ENCODE peak calls at places on chromosomes 4 and X, in eight cellular contexts. One of them, this sample, is unnamed.

GRCh38 chr4:138734746-138735145 is 280.8 kb upstream of the NOCT start:
- DNase-seq in NCI-H1092 treated with DMSO at 0.1 percent for 48 hours: no peak
- DNase-seq in activated CD8-positive, alpha-beta T cell treated with anti-CD3 and anti-CD28 coated beads, Interleukin-2, amount 10 ng/mL, durations not matched to agents 7 days and 5 days: no peak
- DNase-seq in central memory CD4-positive, alpha-beta T cell: no peak
- DNase-seq in EH: peak
- DNase-seq in ACHN: no peak
- DNase-seq in HEK293T: no peak
- DNase-seq in thoracic aorta: no peak
- DNase-seq in this sample: no peak

GRCh38 chr4:173074501-173074946 is 94.1 kb upstream of the GALNT7 start:
- DNase-seq in NCI-H1092 treated with DMSO at 0.1 percent for 48 hours: no peak
- DNase-seq in activated CD8-positive, alpha-beta T cell treated with anti-CD3 and anti-CD28 coated beads, Interleukin-2, amount 10 ng/mL, durations not matched to agents 7 days and 5 days: no peak
- DNase-seq in central memory CD4-positive, alpha-beta T cell: no peak
- DNase-seq in EH: peak
- DNase-seq in ACHN: peak
- DNase-seq in HEK293T: no peak
- DNase-seq in thoracic aorta: no peak
- DNase-seq in this sample: no peak

GRCh38 chr4:111961806-111962205 is 183.4 kb upstream of the FAM241A start:
- DNase-seq in NCI-H1092 treated with DMSO at 0.1 percent for 48 hours: no peak
- DNase-seq in activated CD8-positive, alpha-beta T cell treated with anti-CD3 and anti-CD28 coated beads, Interleukin-2, amount 10 ng/mL, durations not matched to agents 7 days and 5 days: no peak
- DNase-seq in central memory CD4-positive, alpha-beta T cell: no peak
- DNase-seq in EH: peak
- DNase-seq in ACHN: no peak
- DNase-seq in HEK293T: no peak
- DNase-seq in thoracic aorta: no peak
- DNase-seq in this sample: no peak

GRCh38 chr4:26039950-26040349 is 125.9 kb downstream of the SMIM20 start:
- DNase-seq in NCI-H1092 treated with DMSO at 0.1 percent for 48 hours: no peak
- DNase-seq in activated CD8-positive, alpha-beta T cell treated with anti-CD3 and anti-CD28 coated beads, Interleukin-2, amount 10 ng/mL, durations not matched to agents 7 days and 5 days: no peak
- DNase-seq in central memory CD4-positive, alpha-beta T cell: no peak
- DNase-seq in EH: peak
- DNase-seq in ACHN: no peak
- DNase-seq in HEK293T: no peak
- DNase-seq in thoracic aorta: no peak
- DNase-seq in this sample: no peak

GRCh38 chr4:111982089-111982488 is 163.2 kb upstream of the FAM241A start:
- DNase-seq in NCI-H1092 treated with DMSO at 0.1 percent for 48 hours: no peak
- DNase-seq in activated CD8-positive, alpha-beta T cell treated with anti-CD3 and anti-CD28 coated beads, Interleukin-2, amount 10 ng/mL, durations not matched to agents 7 days and 5 days: no peak
- DNase-seq in central memory CD4-positive, alpha-beta T cell: no peak
- DNase-seq in EH: no peak
- DNase-seq in ACHN: no peak
- DNase-seq in HEK293T: no peak
- DNase-seq in thoracic aorta: no peak
- DNase-seq in this sample: no peak

GRCh38 chrX:152313529-152314302 is 137.4 kb downstream of the GABRA3 start:
- DNase-seq in NCI-H1092 treated with DMSO at 0.1 percent for 48 hours: no peak
- DNase-seq in activated CD8-positive, alpha-beta T cell treated with anti-CD3 and anti-CD28 coated beads, Interleukin-2, amount 10 ng/mL, durations not matched to agents 7 days and 5 days: no peak
- DNase-seq in central memory CD4-positive, alpha-beta T cell: no peak
- DNase-seq in EH: no peak
- DNase-seq in ACHN: no peak
- DNase-seq in HEK293T: no peak
- DNase-seq in thoracic aorta: no peak
- DNase-seq in this sample: no peak

GRCh38 chr4:2846172-2846571 is 2.5 kb downstream of the ADD1 start:
- DNase-seq in NCI-H1092 treated with DMSO at 0.1 percent for 48 hours: no peak
- DNase-seq in activated CD8-positive, alpha-beta T cell treated with anti-CD3 and anti-CD28 coated beads, Interleukin-2, amount 10 ng/mL, durations not matched to agents 7 days and 5 days: no peak
- DNase-seq in central memory CD4-positive, alpha-beta T cell: no peak
- DNase-seq in EH: no peak
- DNase-seq in ACHN: no peak
- DNase-seq in HEK293T: no peak
- DNase-seq in thoracic aorta: no peak
- DNase-seq in this sample: no peak

GRCh38 chr4:155999743-156000142 is 46.1 kb upstream of the CTSO start:
- DNase-seq in NCI-H1092 treated with DMSO at 0.1 percent for 48 hours: no peak
- DNase-seq in activated CD8-positive, alpha-beta T cell treated with anti-CD3 and anti-CD28 coated beads, Interleukin-2, amount 10 ng/mL, durations not matched to agents 7 days and 5 days: no peak
- DNase-seq in central memory CD4-positive, alpha-beta T cell: no peak
- DNase-seq in EH: no peak
- DNase-seq in ACHN: no peak
- DNase-seq in HEK293T: peak
- DNase-seq in thoracic aorta: no peak
- DNase-seq in this sample: peak

GRCh38 chrX:72540318-72540717 is 32.3 kb downstream of the HDAC8 start:
- DNase-seq in NCI-H1092 treated with DMSO at 0.1 percent for 48 hours: peak
- DNase-seq in activated CD8-positive, alpha-beta T cell treated with anti-CD3 and anti-CD28 coated beads, Interleukin-2, amount 10 ng/mL, durations not matched to agents 7 days and 5 days: no peak
- DNase-seq in central memory CD4-positive, alpha-beta T cell: no peak
- DNase-seq in EH: peak
- DNase-seq in ACHN: peak
- DNase-seq in HEK293T: peak
- DNase-seq in thoracic aorta: no peak
- DNase-seq in this sample: no peak

GRCh38 chr4:165621983-165622382 is 243.2 kb downstream of the CPE start:
- DNase-seq in NCI-H1092 treated with DMSO at 0.1 percent for 48 hours: no peak
- DNase-seq in activated CD8-positive, alpha-beta T cell treated with anti-CD3 and anti-CD28 coated beads, Interleukin-2, amount 10 ng/mL, durations not matched to agents 7 days and 5 days: no peak
- DNase-seq in central memory CD4-positive, alpha-beta T cell: no peak
- DNase-seq in EH: no peak
- DNase-seq in ACHN: no peak
- DNase-seq in HEK293T: no peak
- DNase-seq in thoracic aorta: no peak
- DNase-seq in this sample: no peak

GRCh38 chrX:23634181-23634580 is 33.1 kb upstream of the PRDX4 start:
- DNase-seq in NCI-H1092 treated with DMSO at 0.1 percent for 48 hours: no peak
- DNase-seq in activated CD8-positive, alpha-beta T cell treated with anti-CD3 and anti-CD28 coated beads, Interleukin-2, amount 10 ng/mL, durations not matched to agents 7 days and 5 days: no peak
- DNase-seq in central memory CD4-positive, alpha-beta T cell: no peak
- DNase-seq in EH: no peak
- DNase-seq in ACHN: peak
- DNase-seq in HEK293T: no peak
- DNase-seq in thoracic aorta: no peak
- DNase-seq in this sample: no peak

GRCh38 chrX:119573840-119574393 is 446 bp upstream of the UBE2A start:
- DNase-seq in NCI-H1092 treated with DMSO at 0.1 percent for 48 hours: no peak
- DNase-seq in activated CD8-positive, alpha-beta T cell treated with anti-CD3 and anti-CD28 coated beads, Interleukin-2, amount 10 ng/mL, durations not matched to agents 7 days and 5 days: no peak
- DNase-seq in central memory CD4-positive, alpha-beta T cell: no peak
- DNase-seq in EH: peak
- DNase-seq in ACHN: peak
- DNase-seq in HEK293T: peak
- DNase-seq in thoracic aorta: peak
- DNase-seq in this sample: peak

GRCh38 chr4:108540536-108540935 is 79.8 kb upstream of the RPL34 start:
- DNase-seq in NCI-H1092 treated with DMSO at 0.1 percent for 48 hours: no peak
- DNase-seq in activated CD8-positive, alpha-beta T cell treated with anti-CD3 and anti-CD28 coated beads, Interleukin-2, amount 10 ng/mL, durations not matched to agents 7 days and 5 days: no peak
- DNase-seq in central memory CD4-positive, alpha-beta T cell: no peak
- DNase-seq in EH: no peak
- DNase-seq in ACHN: no peak
- DNase-seq in HEK293T: no peak
- DNase-seq in thoracic aorta: no peak
- DNase-seq in this sample: no peak

GRCh38 chrX:134670241-134670811 is 12.1 kb upstream of the PLAC1 start:
- DNase-seq in NCI-H1092 treated with DMSO at 0.1 percent for 48 hours: no peak
- DNase-seq in activated CD8-positive, alpha-beta T cell treated with anti-CD3 and anti-CD28 coated beads, Interleukin-2, amount 10 ng/mL, durations not matched to agents 7 days and 5 days: no peak
- DNase-seq in central memory CD4-positive, alpha-beta T cell: no peak
- DNase-seq in EH: peak
- DNase-seq in ACHN: peak
- DNase-seq in HEK293T: no peak
- DNase-seq in thoracic aorta: no peak
- DNase-seq in this sample: no peak